ENCODE peak calls at places on chromosomes 12 and 14, in eight cellular contexts. One of them, this sample, is unnamed.

GRCh38 chr14:58969951-58970751 is 218.3 kb upstream of the DAAM1 start:
- DNase-seq in T-helper 2 cell: no peak
- DNase-seq in ascending aorta: no peak
- DNase-seq in fibroblast of the aortic adventitia: peak
- DNase-seq in GM10248: no peak
- DNase-seq in cortex of kidney: no peak
- DNase-seq in AG04450: no peak
- DNase-seq in WERI-Rb-1: no peak
- DNase-seq in this sample: peak

GRCh38 chr14:61719344-61720301 is 24.3 kb downstream of the HIF1A start:
- DNase-seq in T-helper 2 cell: no peak
- DNase-seq in ascending aorta: no peak
- DNase-seq in fibroblast of the aortic adventitia: no peak
- DNase-seq in GM10248: no peak
- DNase-seq in cortex of kidney: no peak
- DNase-seq in AG04450: no peak
- DNase-seq in WERI-Rb-1: no peak
- DNase-seq in this sample: no peak

GRCh38 chr12:9392842-9393241 is 184.6 kb upstream of the PZP start:
- DNase-seq in T-helper 2 cell: no peak
- DNase-seq in ascending aorta: no peak
- DNase-seq in fibroblast of the aortic adventitia: no peak
- DNase-seq in GM10248: no peak
- DNase-seq in cortex of kidney: no peak
- DNase-seq in AG04450: no peak
- DNase-seq in WERI-Rb-1: no peak
- DNase-seq in this sample: no peak

GRCh38 chr12:104455594-104456416 is 943 bp upstream of the CHST11 start:
- DNase-seq in T-helper 2 cell: no peak
- DNase-seq in ascending aorta: no peak
- DNase-seq in fibroblast of the aortic adventitia: no peak
- DNase-seq in GM10248: no peak
- DNase-seq in cortex of kidney: no peak
- DNase-seq in AG04450: no peak
- DNase-seq in WERI-Rb-1: no peak
- DNase-seq in this sample: no peak

GRCh38 chr14:55103005-55103640 is 25.9 kb upstream of the LGALS3 start:
- DNase-seq in T-helper 2 cell: no peak
- DNase-seq in ascending aorta: peak
- DNase-seq in fibroblast of the aortic adventitia: peak
- DNase-seq in GM10248: peak
- DNase-seq in cortex of kidney: no peak
- DNase-seq in AG04450: peak
- DNase-seq in WERI-Rb-1: no peak
- DNase-seq in this sample: peak

GRCh38 chr12:2479866-2480510 is 314.8 kb upstream of the FKBP4 start:
- DNase-seq in T-helper 2 cell: no peak
- DNase-seq in ascending aorta: no peak
- DNase-seq in fibroblast of the aortic adventitia: no peak
- DNase-seq in GM10248: no peak
- DNase-seq in cortex of kidney: no peak
- DNase-seq in AG04450: no peak
- DNase-seq in WERI-Rb-1: no peak
- DNase-seq in this sample: no peak

GRCh38 chr12:62660763-62661162 is 194.1 kb downstream of the MON2 start:
- DNase-seq in T-helper 2 cell: no peak
- DNase-seq in ascending aorta: no peak
- DNase-seq in fibroblast of the aortic adventitia: peak
- DNase-seq in GM10248: no peak
- DNase-seq in cortex of kidney: no peak
- DNase-seq in AG04450: no peak
- DNase-seq in WERI-Rb-1: no peak
- DNase-seq in this sample: peak

GRCh38 chr14:20412422-20412821 is 879 bp downstream of the TEP1 start:
- DNase-seq in T-helper 2 cell: no peak
- DNase-seq in ascending aorta: no peak
- DNase-seq in fibroblast of the aortic adventitia: peak
- DNase-seq in GM10248: peak
- DNase-seq in cortex of kidney: no peak
- DNase-seq in AG04450: no peak
- DNase-seq in WERI-Rb-1: no peak
- DNase-seq in this sample: peak

GRCh38 chr12:57638096-57638495 is 5.1 kb upstream of the B4GALNT1 start:
- DNase-seq in T-helper 2 cell: no peak
- DNase-seq in ascending aorta: no peak
- DNase-seq in fibroblast of the aortic adventitia: no peak
- DNase-seq in GM10248: no peak
- DNase-seq in cortex of kidney: no peak
- DNase-seq in AG04450: no peak
- DNase-seq in WERI-Rb-1: no peak
- DNase-seq in this sample: no peak

GRCh38 chr14:99564903-99565259 is 39.1 kb downstream of the CCDC85C start:
- DNase-seq in T-helper 2 cell: no peak
- DNase-seq in ascending aorta: no peak
- DNase-seq in fibroblast of the aortic adventitia: no peak
- DNase-seq in GM10248: no peak
- DNase-seq in cortex of kidney: no peak
- DNase-seq in AG04450: no peak
- DNase-seq in WERI-Rb-1: no peak
- DNase-seq in this sample: no peak

GRCh38 chr14:54836231-54836630 is 66.4 kb downstream of the GCH1 start:
- DNase-seq in T-helper 2 cell: no peak
- DNase-seq in ascending aorta: no peak
- DNase-seq in fibroblast of the aortic adventitia: no peak
- DNase-seq in GM10248: no peak
- DNase-seq in cortex of kidney: no peak
- DNase-seq in AG04450: no peak
- DNase-seq in WERI-Rb-1: no peak
- DNase-seq in this sample: no peak

GRCh38 chr12:118981285-118982201 is at the start of gene SRRM4:
- DNase-seq in T-helper 2 cell: no peak
- DNase-seq in ascending aorta: no peak
- DNase-seq in fibroblast of the aortic adventitia: no peak
- DNase-seq in GM10248: peak
- DNase-seq in cortex of kidney: no peak
- DNase-seq in AG04450: no peak
- DNase-seq in WERI-Rb-1: peak
- DNase-seq in this sample: no peak

GRCh38 chr12:42590324-42590934 is 883 bp upstream of the PRICKLE1 start:
- DNase-seq in T-helper 2 cell: no peak
- DNase-seq in ascending aorta: no peak
- DNase-seq in fibroblast of the aortic adventitia: no peak
- DNase-seq in GM10248: peak
- DNase-seq in cortex of kidney: no peak
- DNase-seq in AG04450: no peak
- DNase-seq in WERI-Rb-1: peak
- DNase-seq in this sample: no peak

GRCh38 chr14:39015360-39015961 is 87.6 kb downstream of the SEC23A start:
- DNase-seq in T-helper 2 cell: no peak
- DNase-seq in ascending aorta: no peak
- DNase-seq in fibroblast of the aortic adventitia: peak
- DNase-seq in GM10248: peak
- DNase-seq in cortex of kidney: no peak
- DNase-seq in AG04450: no peak
- DNase-seq in WERI-Rb-1: no peak
- DNase-seq in this sample: peak

GRCh38 chr12:98883231-98883630 is 238.1 kb downstream of the APAF1 start:
- DNase-seq in T-helper 2 cell: no peak
- DNase-seq in ascending aorta: no peak
- DNase-seq in fibroblast of the aortic adventitia: no peak
- DNase-seq in GM10248: no peak
- DNase-seq in cortex of kidney: no peak
- DNase-seq in AG04450: no peak
- DNase-seq in WERI-Rb-1: no peak
- DNase-seq in this sample: no peak

GRCh38 chr14:105911006-105911847 is 384.8 kb downstream of the TMEM121 start:
- DNase-seq in T-helper 2 cell: no peak
- DNase-seq in ascending aorta: no peak
- DNase-seq in fibroblast of the aortic adventitia: no peak
- DNase-seq in GM10248: no peak
- DNase-seq in cortex of kidney: no peak
- DNase-seq in AG04450: no peak
- DNase-seq in WERI-Rb-1: no peak
- DNase-seq in this sample: no peak

GRCh38 chr14:96173646-96174475 is 30.8 kb upstream of the BDKRB2 start:
- DNase-seq in T-helper 2 cell: no peak
- DNase-seq in ascending aorta: no peak
- DNase-seq in fibroblast of the aortic adventitia: no peak
- DNase-seq in GM10248: no peak
- DNase-seq in cortex of kidney: no peak
- DNase-seq in AG04450: no peak
- DNase-seq in WERI-Rb-1: peak
- DNase-seq in this sample: no peak

GRCh38 chr12:75329918-75330826 is at the start of gene CAPS2:
- DNase-seq in T-helper 2 cell: peak
- DNase-seq in ascending aorta: peak
- DNase-seq in fibroblast of the aortic adventitia: peak
- DNase-seq in GM10248: peak
- DNase-seq in cortex of kidney: no peak
- DNase-seq in AG04450: peak
- DNase-seq in WERI-Rb-1: peak
- DNase-seq in this sample: peak

GRCh38 chr12:14986449-14986848 is 13.6 kb downstream of the PDE6H start:
- DNase-seq in T-helper 2 cell: no peak
- DNase-seq in ascending aorta: no peak
- DNase-seq in fibroblast of the aortic adventitia: no peak
- DNase-seq in GM10248: no peak
- DNase-seq in cortex of kidney: no peak
- DNase-seq in AG04450: no peak
- DNase-seq in WERI-Rb-1: no peak
- DNase-seq in this sample: no peak

GRCh38 chr12:92075425-92075891 is 70.2 kb downstream of the BTG1 start:
- DNase-seq in T-helper 2 cell: no peak
- DNase-seq in ascending aorta: no peak
- DNase-seq in fibroblast of the aortic adventitia: peak
- DNase-seq in GM10248: no peak
- DNase-seq in cortex of kidney: no peak
- DNase-seq in AG04450: no peak
- DNase-seq in WERI-Rb-1: no peak
- DNase-seq in this sample: peak

GRCh38 chr12:75951399-75952228 is 80.0 kb downstream of the PHLDA1 start:
- DNase-seq in T-helper 2 cell: no peak
- DNase-seq in ascending aorta: no peak
- DNase-seq in fibroblast of the aortic adventitia: peak
- DNase-seq in GM10248: no peak
- DNase-seq in cortex of kidney: no peak
- DNase-seq in AG04450: no peak
- DNase-seq in WERI-Rb-1: no peak
- DNase-seq in this sample: no peak

GRCh38 chr14:59244581-59244980 is 56.1 kb downstream of the DAAM1 start:
- DNase-seq in T-helper 2 cell: no peak
- DNase-seq in ascending aorta: no peak
- DNase-seq in fibroblast of the aortic adventitia: no peak
- DNase-seq in GM10248: no peak
- DNase-seq in cortex of kidney: no peak
- DNase-seq in AG04450: no peak
- DNase-seq in WERI-Rb-1: no peak
- DNase-seq in this sample: no peak

GRCh38 chr12:32264995-32265394 is 134.4 kb upstream of the FGD4 start:
- DNase-seq in T-helper 2 cell: no peak
- DNase-seq in ascending aorta: no peak
- DNase-seq in fibroblast of the aortic adventitia: no peak
- DNase-seq in GM10248: peak
- DNase-seq in cortex of kidney: no peak
- DNase-seq in AG04450: no peak
- DNase-seq in WERI-Rb-1: peak
- DNase-seq in this sample: peak

This sample was measured in cardiac fibroblast.